ENCODE peak calls at places on chromosomes 1 and 21, in eight cellular contexts. F is upper lobe of right lung; I is CD8-positive, alpha-beta T cell; L is heart right ventricle; V is tibial nerve; T is H9; P is pancreas; W is spleen. N is an unnamed sample.

GRCh38 chr21:42156690-42157605 is 62.0 kb upstream of the ABCG1 start:
- DNase-seq in F (peak; percentile 61), W (no peak), L (peak; percentile 38), P (peak; percentile 58), V (no peak), I (no peak), T (no peak), N (peak; percentile 38)

GRCh38 chr1:48704736-48705135 is 72.0 kb downstream of the BEND5 start:
- DNase-seq in W (no peak), F (no peak), V (no peak), P (no peak), L (no peak), T (no peak), I (no peak), N (no peak)

GRCh38 chr1:35222322-35223108 is 29.6 kb upstream of the SFPQ start:
- DNase-seq in T (no peak), P (no peak), W (no peak), F (no peak), I (no peak), V (no peak), L (no peak), N (peak; percentile 92)

GRCh38 chr1:55893155-55893554 is 678.0 kb upstream of the USP24 start:
- DNase-seq in W (no peak), V (no peak), L (no peak), T (no peak), F (no peak), I (no peak), P (no peak), N (peak; percentile 75)

GRCh38 chr1:167629681-167630567 is at the start of gene RCSD1:
- DNase-seq in T (no peak), P (peak; percentile 69), V (no peak), F (peak; percentile 82), L (peak; percentile 74), I (peak; percentile 64), W (peak; percentile 95), N (no peak)

GRCh38 chr1:231417503-231417902 is 4.6 kb downstream of the EGLN1 start:
- DNase-seq in L (no peak), F (no peak), I (no peak), V (no peak), P (no peak), T (no peak), W (no peak), N (no peak)

GRCh38 chr1:100387209-100387608 is 34.9 kb downstream of the CDC14A start:
- DNase-seq in T (no peak), V (no peak), W (no peak), L (no peak), F (no peak), I (no peak), P (no peak), N (peak; percentile 56)

GRCh38 chr1:149942207-149942606 is 5.5 kb upstream of the MTMR11 start:
- DNase-seq in F (no peak), I (no peak), T (peak; percentile 67), L (no peak), P (no peak), W (no peak), V (no peak), N (peak; percentile 62)

GRCh38 chr1:194908643-194909042 is 1699.6 kb downstream of the KCNT2 start:
- DNase-seq in I (no peak), P (no peak), V (no peak), L (no peak), W (no peak), T (no peak), F (no peak), N (no peak)

GRCh38 chr1:108117908-108118902 is 81.9 kb downstream of the SLC25A24 start:
- DNase-seq in I (no peak), P (no peak), V (no peak), W (no peak), T (no peak), F (no peak), L (no peak), N (no peak)

GRCh38 chr1:151495316-151495715 is 15.9 kb upstream of the CGN start:
- DNase-seq in F (no peak), I (no peak), P (no peak), W (no peak), L (no peak), V (no peak), T (no peak), N (no peak)

GRCh38 chr1:229596961-229597699 is 28.8 kb downstream of the TAF5L start:
- DNase-seq in W (no peak), L (peak; percentile 47), V (no peak), P (no peak), I (no peak), T (no peak), F (no peak), N (no peak)

GRCh38 chr1:229594227-229595008 is 31.5 kb downstream of the TAF5L start:
- DNase-seq in L (no peak), P (no peak), I (no peak), V (no peak), F (no peak), T (no peak), W (no peak), N (no peak)

GRCh38 chr1:229590119-229590518 is 31.6 kb upstream of the ABCB10 start:
- DNase-seq in F (no peak), I (no peak), W (no peak), P (no peak), L (no peak), T (no peak), V (no peak), N (no peak)

GRCh38 chr1:229597877-229598276 is 28.0 kb downstream of the TAF5L start:
- DNase-seq in T (no peak), P (no peak), L (no peak), V (no peak), W (no peak), I (no peak), F (no peak), N (peak; percentile 13)

GRCh38 chr1:229593800-229594199 is 32.1 kb downstream of the TAF5L start:
- DNase-seq in V (no peak), P (no peak), W (no peak), F (no peak), T (no peak), L (no peak), I (no peak), N (no peak)
- H3K27ac ChIP-seq in V (no peak overlapping the region), P (no peak overlapping the region), W (no peak overlapping the region), F (no peak overlapping the region), T (no peak overlapping the region), L (no peak overlapping the region), I (no peak overlapping the region), N (no peak overlapping the region)

GRCh38 chr1:7111855-7112254 is 326.6 kb downstream of the CAMTA1 start:
- DNase-seq in V (no peak), I (no peak), L (no peak), P (no peak), F (no peak), W (no peak), T (no peak), N (no peak)

GRCh38 chr1:7116001-7116400 is 330.7 kb downstream of the CAMTA1 start:
- DNase-seq in P (no peak), L (no peak), V (no peak), I (no peak), W (no peak), F (no peak), T (no peak), N (no peak)

GRCh38 chr1:7117265-7117598 is 332.0 kb downstream of the CAMTA1 start:
- DNase-seq in W (no peak), F (no peak), T (no peak), I (no peak), L (no peak), V (no peak), P (no peak), N (no peak)

GRCh38 chr1:7113136-7113535 is 327.9 kb downstream of the CAMTA1 start:
- DNase-seq in T (no peak), L (no peak), W (no peak), V (no peak), F (no peak), P (no peak), I (no peak), N (no peak)

GRCh38 chr1:7113822-7114221 is 328.6 kb downstream of the CAMTA1 start:
- DNase-seq in L (no peak), I (no peak), F (no peak), T (no peak), W (no peak), P (no peak), V (no peak), N (no peak)
- TF ChIP-seq CTCF in L (no peak), I (no peak), F (no peak), T (no peak), W (no peak), P (no peak), V (no peak), N (no peak)

GRCh38 chr1:10502206-10502605 is 27.5 kb downstream of the PEX14 start:
- DNase-seq in T (no peak), F (no peak), L (no peak), P (no peak), W (no peak), I (no peak), V (no peak), N (no peak)
- H3K9me3 ChIP-seq in T (no peaks in the 10 kb centered on the region), F (no peaks in the 10 kb centered on the region), L (no peaks in the 10 kb centered on the region), P (no peaks in the 10 kb centered on the region), W (no peaks in the 10 kb centered on the region), I (no peaks in the 10 kb centered on the region), V (no peaks in the 10 kb centered on the region), N (no peaks in the 10 kb centered on the region)

GRCh38 chr21:35084869-35085268 is 35.8 kb upstream of the RUNX1 start:
- DNase-seq in W (no peak), F (no peak), L (no peak), I (no peak), P (no peak), V (no peak), T (no peak), N (no peak)
- H3K27ac ChIP-seq in W (no peak overlapping the region), F (no peak overlapping the region), L (no peak overlapping the region), I (no peak overlapping the region), P (no peak overlapping the region), V (no peak overlapping the region), T (no peak overlapping the region), N (no peak overlapping the region)

GRCh38 chr1:57017717-57018116 is 51.9 kb upstream of the C8B start:
- DNase-seq in T (peak; percentile 50), W (no peak), L (no peak), I (no peak), F (no peak), V (no peak), P (no peak), N (no peak)
- TF ChIP-seq CTCF in T (peak; percentile 80), W (no peak), L (no peak), I (no peak), F (no peak), V (no peak), P (no peak), N (peak; percentile 40)

DNA sequence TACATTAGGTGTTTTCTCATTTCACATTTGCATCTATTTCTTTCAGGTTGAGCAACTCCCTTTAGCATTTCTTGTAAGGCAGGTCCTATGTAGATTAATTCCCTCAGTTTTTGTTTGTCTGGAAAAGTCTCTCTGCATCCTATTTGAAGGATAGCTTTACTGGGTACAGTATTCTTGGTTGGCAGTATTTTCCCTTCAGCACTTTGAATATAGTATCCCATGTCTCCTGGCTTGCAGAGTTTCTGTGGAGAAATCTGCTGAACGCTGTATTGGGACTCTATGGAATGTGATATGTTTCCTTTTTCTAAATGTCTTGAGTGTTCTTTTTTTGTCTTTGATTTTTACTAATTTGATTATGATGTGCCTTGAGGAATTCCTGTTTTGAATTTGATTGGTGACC is 28.9 kb upstream of the FAM163A start:
- DNase-seq in W (no peak), P (no peak), V (no peak), I (no peak), L (no peak), F (no peak), T (no peak), N (no peak)
- H3K9me3 ChIP-seq in W (peaks cover 25% of the 10 kb centered on the region), P (no peaks in the 10 kb centered on the region), V (peaks cover 50% of the 10 kb centered on the region), I (peaks cover 4% of the 10 kb centered on the region), L (peaks cover 38% of the 10 kb centered on the region), F (peaks cover 27% of the 10 kb centered on the region), T (no peaks in the 10 kb centered on the region), N (no peaks in the 10 kb centered on the region)

N was measured in cardiac muscle cell.